ENCODE peak calls at places on chromosomes 5 and 9, in six cellular contexts. One of them, this sample, is unnamed.
A peak's percentile ranks its signal among the peaks of the same experiment; 100 is the strongest.

GRCh38 chr9:79257215-79257614 is 314.6 kb upstream of the TLE4 start:
- DNase-seq in glomerular endothelial cell: no peak
- DNase-seq in T-helper 2 cell: no peak
- DNase-seq in activated CD4-positive, alpha-beta T cell treated with anti-CD3 and anti-CD28 coated beads, Interleukin-2, amount 50 U/mL, for 4 hours: no peak
- DNase-seq in PC-3: no peak
- DNase-seq in activated T-helper 1 cell treated with Interleukin-2 at 50 U/mL for 16 hours: no peak
- DNase-seq in this sample: no peak

GRCh38 chr5:170319281-170319680 is 21.7 kb upstream of the LCP2 start:
- DNase-seq in activated CD4-positive, alpha-beta T cell treated with anti-CD3 and anti-CD28 coated beads, Interleukin-2, amount 50 U/mL, for 4 hours: no peak
- DNase-seq in glomerular endothelial cell: no peak
- DNase-seq in T-helper 2 cell: no peak
- DNase-seq in activated T-helper 1 cell treated with Interleukin-2 at 50 U/mL for 16 hours: no peak
- DNase-seq in PC-3: no peak
- DNase-seq in this sample: no peak

GRCh38 chr5:31611002-31611401 is 27.9 kb upstream of the PDZD2 start:
- DNase-seq in activated T-helper 1 cell treated with Interleukin-2 at 50 U/mL for 16 hours: no peak
- DNase-seq in T-helper 2 cell: no peak
- DNase-seq in PC-3: no peak
- DNase-seq in activated CD4-positive, alpha-beta T cell treated with anti-CD3 and anti-CD28 coated beads, Interleukin-2, amount 50 U/mL, for 4 hours: no peak
- DNase-seq in glomerular endothelial cell: no peak
- DNase-seq in this sample: no peak

GRCh38 chr9:89435315-89435823 is 62.5 kb downstream of the SEMA4D start:
- DNase-seq in T-helper 2 cell: no peak
- DNase-seq in PC-3: peak; percentile 71
- DNase-seq in activated CD4-positive, alpha-beta T cell treated with anti-CD3 and anti-CD28 coated beads, Interleukin-2, amount 50 U/mL, for 4 hours: no peak
- DNase-seq in glomerular endothelial cell: no peak
- DNase-seq in activated T-helper 1 cell treated with Interleukin-2 at 50 U/mL for 16 hours: no peak
- DNase-seq in this sample: no peak

GRCh38 chr9:87816041-87816440 is 66.6 kb upstream of the SPATA31E1 start:
- DNase-seq in glomerular endothelial cell: no peak
- DNase-seq in activated T-helper 1 cell treated with Interleukin-2 at 50 U/mL for 16 hours: no peak
- DNase-seq in activated CD4-positive, alpha-beta T cell treated with anti-CD3 and anti-CD28 coated beads, Interleukin-2, amount 50 U/mL, for 4 hours: no peak
- DNase-seq in T-helper 2 cell: no peak
- DNase-seq in PC-3: no peak
- DNase-seq in this sample: no peak

GRCh38 chr9:124309665-124310064 is 51.9 kb downstream of the NEK6 start:
- DNase-seq in glomerular endothelial cell: peak; percentile 83
- DNase-seq in activated T-helper 1 cell treated with Interleukin-2 at 50 U/mL for 16 hours: no peak
- DNase-seq in PC-3: peak; percentile 97
- DNase-seq in T-helper 2 cell: no peak
- DNase-seq in activated CD4-positive, alpha-beta T cell treated with anti-CD3 and anti-CD28 coated beads, Interleukin-2, amount 50 U/mL, for 4 hours: no peak
- DNase-seq in this sample: peak; percentile 98

GRCh38 chr5:37103302-37103701 is 145.9 kb downstream of the CPLANE1 start:
- DNase-seq in activated CD4-positive, alpha-beta T cell treated with anti-CD3 and anti-CD28 coated beads, Interleukin-2, amount 50 U/mL, for 4 hours: no peak
- DNase-seq in PC-3: no peak
- DNase-seq in activated T-helper 1 cell treated with Interleukin-2 at 50 U/mL for 16 hours: no peak
- DNase-seq in glomerular endothelial cell: no peak
- DNase-seq in T-helper 2 cell: no peak
- DNase-seq in this sample: no peak

GRCh38 chr9:100515578-100516494 is 42.9 kb downstream of the TMEFF1 start:
- DNase-seq in activated T-helper 1 cell treated with Interleukin-2 at 50 U/mL for 16 hours: no peak
- DNase-seq in glomerular endothelial cell: no peak
- DNase-seq in activated CD4-positive, alpha-beta T cell treated with anti-CD3 and anti-CD28 coated beads, Interleukin-2, amount 50 U/mL, for 4 hours: no peak
- DNase-seq in T-helper 2 cell: no peak
- DNase-seq in PC-3: no peak
- DNase-seq in this sample: no peak

GRCh38 chr5:66558562-66558961 is 37.6 kb upstream of the MAST4 start:
- DNase-seq in T-helper 2 cell: no peak
- DNase-seq in activated CD4-positive, alpha-beta T cell treated with anti-CD3 and anti-CD28 coated beads, Interleukin-2, amount 50 U/mL, for 4 hours: no peak
- DNase-seq in PC-3: no peak
- DNase-seq in activated T-helper 1 cell treated with Interleukin-2 at 50 U/mL for 16 hours: no peak
- DNase-seq in glomerular endothelial cell: no peak
- DNase-seq in this sample: no peak

This sample was measured in HT1080.